ENCODE peak calls at places on chromosomes 5 and 9, in ten cellular contexts. C is epithelial cell of prostate, Q is cardiac muscle cell, K is right lobe of liver, H is lower lobe of right lung, B is vagina, N is iPS DF 6.9, V is tibial artery, L is left ventricle myocardium inferior, M is right atrium auricular region. U is an unnamed sample.

GRCh38 chr9:133122935-133123611 is 2.0 kb upstream of the RALGDS start:
- DNase-seq in N (no peak), K (no peak), M (peak; percentile 84), H (no peak), Q (peak; percentile 59), L (peak; percentile 59), V (no peak), C (no peak), B (no peak), U (no peak)

GRCh38 chr5:169162407-169162806 is 138.5 kb downstream of the SLIT3 start:
- DNase-seq in L (no peak), N (no peak), K (no peak), M (no peak), C (no peak), Q (peak; percentile 70), B (no peak), V (no peak), H (no peak), U (no peak)

GRCh38 chr5:33611882-33612281 is 171.1 kb downstream of the TARS1 start:
- DNase-seq in C (peak; percentile 1), V (no peak), N (no peak), L (no peak), H (no peak), K (no peak), Q (peak; percentile 57), B (no peak), M (no peak), U (no peak)

GRCh38 chr5:62385816-62386400 is 17.8 kb downstream of the DIMT1 start:
- DNase-seq in M (no peak), B (no peak), L (no peak), K (no peak), V (no peak), Q (no peak), N (no peak), H (no peak), C (no peak), U (peak; percentile 62)

GRCh38 chr5:125232779-125233230 is 486.4 kb upstream of the ZNF608 start:
- DNase-seq in Q (peak; percentile 86), K (no peak), N (no peak), L (no peak), H (no peak), M (no peak), V (no peak), C (no peak), B (no peak), U (no peak)

GRCh38 chr9:34501372-34501771 is 21.4 kb downstream of the ENHO start:
- DNase-seq in H (no peak), L (no peak), M (no peak), Q (no peak), B (no peak), C (no peak), K (no peak), V (no peak), N (no peak), U (no peak)

GRCh38 chr5:56683281-56683680 is 132.1 kb upstream of the MAP3K1 start:
- DNase-seq in V (no peak), K (no peak), C (no peak), Q (no peak), M (no peak), N (no peak), B (no peak), H (no peak), L (no peak), U (no peak)

GRCh38 chr5:72402959-72403628 is 82.9 kb downstream of the PTCD2 start:
- DNase-seq in N (no peak), K (no peak), V (peak; percentile 81), L (peak; percentile 21), M (no peak), C (no peak), B (no peak), H (no peak), Q (no peak), U (no peak)

GRCh38 chr5:170388818-170389217 is 349 bp downstream of the KCNMB1 start:
- DNase-seq in K (no peak), N (no peak), B (no peak), L (no peak), V (no peak), C (no peak), Q (no peak), M (no peak), H (no peak), U (no peak)

GRCh38 chr5:170386743-170387142 is 2.4 kb downstream of the KCNMB1 start:
- DNase-seq in C (no peak), K (no peak), B (no peak), H (no peak), N (no peak), L (no peak), V (no peak), M (no peak), Q (no peak), U (no peak)

GRCh38 chr5:170387775-170388174 is 1.4 kb downstream of the KCNMB1 start:
- DNase-seq in K (no peak), M (no peak), V (no peak), C (no peak), Q (no peak), L (no peak), B (no peak), H (no peak), N (no peak), U (no peak)

GRCh38 chr5:170389250-170389902 is at the start of gene KCNMB1:
- DNase-seq in L (no peak), C (no peak), N (no peak), B (no peak), M (no peak), H (no peak), Q (no peak), V (peak; percentile 89), K (no peak), U (no peak)

DNA sequence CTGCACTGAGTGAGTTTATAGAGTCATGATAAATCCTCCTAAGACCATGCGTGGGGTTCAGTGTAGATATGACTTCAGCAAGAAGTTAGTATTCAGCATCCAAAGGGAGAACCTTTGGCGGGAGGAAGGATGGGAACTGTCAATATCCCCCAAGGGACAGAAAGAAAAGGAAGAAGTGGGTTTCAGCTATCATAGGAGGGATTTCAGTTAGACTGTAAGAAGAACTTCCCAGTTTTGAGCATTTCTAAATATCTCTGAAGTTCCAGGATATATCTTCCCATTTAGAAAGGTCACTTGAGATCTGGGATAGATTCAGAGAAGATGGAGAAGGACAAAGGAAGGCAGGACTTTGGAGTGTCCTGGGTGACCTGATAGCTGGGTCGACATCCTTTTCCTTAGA is 927 bp downstream of the KCNMB1 start:
- DNase-seq in Q (no peak), B (no peak), K (no peak), C (no peak), L (no peak), M (no peak), V (no peak), H (no peak), N (no peak), U (no peak)
- H3K27ac ChIP-seq in Q (peak overlapping the region; percentile 93), B (peak overlapping the region; percentile 49), K (no peak overlapping the region), C (no peak overlapping the region), L (no peak overlapping the region), M (peak overlapping the region; percentile 86), V (peak overlapping the region; percentile 90), H (no peak overlapping the region), N (no peak overlapping the region), U (no peak overlapping the region)

DNA sequence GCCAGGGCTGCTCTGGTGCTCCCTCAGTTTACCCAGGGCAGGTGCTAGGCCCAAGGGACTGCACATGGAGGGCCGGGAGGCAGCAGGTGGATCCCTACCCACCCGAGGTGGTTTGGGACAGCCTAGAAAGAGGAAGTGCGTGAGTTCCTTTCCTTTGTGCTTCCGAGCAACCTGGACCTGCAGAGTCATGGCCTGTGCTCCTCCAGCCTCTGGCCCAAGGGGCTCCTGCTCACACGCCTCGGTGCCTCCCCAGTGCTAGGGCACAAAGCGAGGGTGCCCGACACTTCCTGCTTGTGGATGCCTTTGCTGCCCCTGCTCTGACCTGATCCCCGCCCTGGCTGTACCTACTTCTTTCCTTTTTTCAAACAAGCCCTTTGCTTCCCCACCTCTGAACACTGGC is 79.3 kb downstream of the RXRA start:
- DNase-seq in N (no peak), K (no peak), C (no peak), Q (no peak), H (peak; percentile 78), L (no peak), B (no peak), V (no peak), M (no peak), U (peak; percentile 57)
- H3K27ac ChIP-seq in N (no peak overlapping the region), K (peak overlapping the region; percentile 84), C (no peak overlapping the region), Q (no peak overlapping the region), H (peak overlapping the region; percentile 76), L (peak overlapping the region; percentile 92), B (peak overlapping the region; percentile 77), V (peak overlapping the region; percentile 81), M (peak overlapping the region; percentile 78), U (peak overlapping the region; percentile 97)

GRCh38 chr5:153618307-153618706 is 127.8 kb downstream of the GRIA1 start:
- DNase-seq in C (no peak), L (no peak), K (no peak), B (no peak), Q (no peak), H (no peak), M (no peak), V (no peak), N (no peak), U (no peak)

GRCh38 chr5:153623117-153623516 is 132.6 kb downstream of the GRIA1 start:
- DNase-seq in Q (no peak), L (no peak), K (no peak), H (no peak), M (no peak), B (no peak), N (no peak), V (no peak), C (no peak), U (no peak)

GRCh38 chr5:153617190-153617589 is 126.7 kb downstream of the GRIA1 start:
- DNase-seq in L (no peak), V (no peak), B (no peak), N (no peak), M (no peak), K (no peak), C (no peak), H (no peak), Q (peak; percentile 44), U (no peak)

GRCh38 chr5:153619706-153620105 is 129.2 kb downstream of the GRIA1 start:
- DNase-seq in H (no peak), K (no peak), B (no peak), C (peak; percentile 58), V (no peak), L (no peak), Q (peak; percentile 18), N (no peak), M (no peak), U (no peak)

DNA sequence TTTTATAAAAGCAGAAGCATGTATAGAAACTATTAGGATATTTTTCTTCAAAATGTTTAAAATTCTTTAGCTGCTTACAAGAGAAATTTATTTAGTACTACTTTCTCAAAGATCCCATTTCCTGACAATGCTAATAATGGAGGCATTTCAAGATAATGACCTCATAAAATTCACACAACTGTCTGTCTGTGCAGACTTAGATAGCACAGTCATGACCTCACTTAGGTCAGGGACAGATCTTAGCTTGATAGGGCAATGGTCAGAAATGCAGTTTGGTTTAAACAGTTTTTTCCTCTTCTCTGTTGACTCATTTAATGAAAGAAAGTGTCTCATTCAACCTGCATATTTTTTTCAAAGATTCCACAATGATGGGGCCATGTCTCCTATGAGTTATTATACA is 128.4 kb downstream of the GRIA1 start:
- DNase-seq in K (no peak), C (no peak), N (no peak), M (no peak), B (no peak), L (no peak), H (no peak), Q (no peak), V (no peak), U (no peak)
- H3K27ac ChIP-seq in K (no peak overlapping the region), C (peak overlapping the region; percentile 75), N (no peak overlapping the region), M (no peak overlapping the region), B (no peak overlapping the region), L (no peak overlapping the region), H (no peak overlapping the region), Q (no peak overlapping the region), V (no peak overlapping the region), U (no peak overlapping the region)

GRCh38 chr5:107367919-107368318 is 302.8 kb downstream of the EFNA5 start:
- DNase-seq in V (no peak), C (no peak), B (no peak), N (no peak), H (no peak), Q (no peak), L (no peak), M (no peak), K (no peak), U (no peak)

GRCh38 chr5:107365355-107366109 is 305.2 kb downstream of the EFNA5 start:
- DNase-seq in Q (peak; percentile 83), K (no peak), H (no peak), L (no peak), B (no peak), V (no peak), N (no peak), M (no peak), C (no peak), U (no peak)

GRCh38 chr5:107368593-107368992 is 302.1 kb downstream of the EFNA5 start:
- DNase-seq in L (no peak), C (no peak), Q (no peak), V (no peak), M (no peak), K (no peak), B (no peak), H (no peak), N (no peak), U (no peak)

GRCh38 chr5:107369622-107370021 is 301.1 kb downstream of the EFNA5 start:
- DNase-seq in L (no peak), B (no peak), V (no peak), K (no peak), M (no peak), N (no peak), C (no peak), H (no peak), Q (no peak), U (no peak)

GRCh38 chr5:107367480-107367879 is 303.3 kb downstream of the EFNA5 start:
- DNase-seq in B (no peak), N (no peak), Q (no peak), K (no peak), C (no peak), H (no peak), V (no peak), M (no peak), L (no peak), U (no peak)
- H3K27ac ChIP-seq in B (no peak overlapping the region), N (no peak overlapping the region), Q (no peak overlapping the region), K (no peak overlapping the region), C (no peak overlapping the region), H (no peak overlapping the region), V (no peak overlapping the region), M (no peak overlapping the region), L (no peak overlapping the region), U (no peak overlapping the region)

U was measured in PC-9.